ENCODE peak calls at places on chromosomes 11 and 22, in five cellular contexts. E, G, O, P and S are unnamed samples.

GRCh38 chr11:69286358-69287327 is 7.3 kb upstream of the MYEOV start:
- DNase-seq in G (no peak), E (no peak), P (no peak), O (no peak), S (no peak)

GRCh38 chr11:57480409-57481137 is 20.2 kb downstream of the RTN4RL2 start:
- DNase-seq in G (no peak), E (no peak), O (peak; percentile 25), P (no peak), S (no peak)

GRCh38 chr11:115291391-115291744 is 212.8 kb downstream of the CADM1 start:
- DNase-seq in P (no peak), O (no peak), G (no peak), E (no peak), S (no peak)

GRCh38 chr11:112100457-112100856 is 13.8 kb downstream of the SDHD start:
- DNase-seq in O (peak; percentile 80), P (no peak), E (no peak), G (no peak), S (no peak)

GRCh38 chr11:60835472-60835871 is 6.4 kb upstream of the CCDC86 start:
- DNase-seq in G (no peak), E (no peak), P (no peak), O (peak; percentile 47), S (no peak)

GRCh38 chr11:27485930-27486773 is 13.6 kb upstream of the LGR4 start:
- DNase-seq in E (peak; percentile 37), P (peak; percentile 42), O (peak; percentile 61), G (no peak), S (no peak)

GRCh38 chr11:92838655-92839334 is 130.7 kb upstream of the MTNR1B start:
- DNase-seq in G (no peak), O (peak; percentile 16), P (no peak), E (no peak), S (no peak)

GRCh38 chr11:76455331-76455730 is 10.5 kb downstream of the EMSY start:
- DNase-seq in O (peak; percentile 4), P (no peak), E (no peak), G (no peak), S (no peak)

GRCh38 chr11:129315781-129316579 is 59.7 kb upstream of the BARX2 start:
- DNase-seq in P (no peak), O (no peak), G (no peak), E (peak; percentile 32), S (no peak)

GRCh38 chr11:6862961-6863360 is at the start of gene OR10A2:
- DNase-seq in P (no peak), G (no peak), E (no peak), O (peak; percentile 10), S (no peak)

GRCh38 chr11:9103542-9104276 is 12.3 kb upstream of the SCUBE2 start:
- DNase-seq in O (no peak), P (no peak), E (no peak), G (no peak), S (no peak)

GRCh38 chr11:129434641-129435498 is 59.2 kb downstream of the BARX2 start:
- DNase-seq in P (no peak), G (no peak), O (no peak), E (no peak), S (no peak)

GRCh38 chr22:32926600-32926999 is 125.1 kb downstream of the TIMP3 start:
- DNase-seq in O (peak; percentile 34), E (peak; percentile 21), P (no peak), G (no peak), S (no peak)

GRCh38 chr11:65026810-65027209 is 429 bp upstream of the SNX15 start:
- DNase-seq in E (no peak), O (peak; percentile 68), G (no peak), P (no peak), S (no peak)
- H3K27ac ChIP-seq in E (peak overlapping the region; percentile 75), O (peak overlapping the region; percentile 43), G (peak overlapping the region; percentile 94), P (peak overlapping the region; percentile 88), S (peak overlapping the region; percentile 61)

GRCh38 chr11:74896311-74896710 is 52.6 kb downstream of the XRRA1 start:
- DNase-seq in G (no peak), P (no peak), E (no peak), O (no peak), S (no peak)
- H3K9me3 ChIP-seq in G (peaks cover 12% of the 10 kb centered on the region), P (no peaks in the 10 kb centered on the region), E (peaks cover 9% of the 10 kb centered on the region), O (peaks cover 1% of the 10 kb centered on the region), S (peaks cover 8% of the 10 kb centered on the region)

GRCh38 chr11:19079643-19080440 is 19.3 kb upstream of the MRGPRX2 start:
- DNase-seq in P (peak; percentile 25), G (no peak), E (peak; percentile 47), O (peak; percentile 68), S (peak; percentile 91)

GRCh38 chr11:19080579-19080993 is 20.1 kb upstream of the MRGPRX2 start:
- DNase-seq in E (no peak), O (peak; percentile 26), P (no peak), G (no peak), S (no peak)

GRCh38 chr11:19084661-19085315 is 24.3 kb upstream of the MRGPRX2 start:
- DNase-seq in P (no peak), E (no peak), O (no peak), G (no peak), S (no peak)

GRCh38 chr11:19087658-19088057 is 27.1 kb upstream of the MRGPRX2 start:
- DNase-seq in E (no peak), O (peak; percentile 60), G (no peak), P (no peak), S (peak; percentile 71)

GRCh38 chr11:19083166-19083565 is 22.6 kb upstream of the MRGPRX2 start:
- DNase-seq in G (no peak), P (no peak), O (no peak), E (no peak), S (no peak)
- H3K4me1 ChIP-seq in G (peaks cover 9% of the 10 kb centered on the region), P (no peaks in the 10 kb centered on the region), O (peaks cover 3% of the 10 kb centered on the region), E (peaks cover 25% of the 10 kb centered on the region), S (peaks cover 31% of the 10 kb centered on the region)

GRCh38 chr11:126640186-126640585 is 284.7 kb downstream of the ST3GAL4 start:
- DNase-seq in O (no peak), G (no peak), P (no peak), E (no peak), S (no peak)

GRCh38 chr11:126646701-126647209 is 291.3 kb downstream of the ST3GAL4 start:
- DNase-seq in P (no peak), E (no peak), G (no peak), O (peak; percentile 44), S (no peak)

GRCh38 chr11:126647735-126648134 is 292.2 kb downstream of the ST3GAL4 start:
- DNase-seq in G (no peak), E (peak; percentile 2), P (no peak), O (peak; percentile 87), S (no peak)

GRCh38 chr11:126645206-126645605 is 289.7 kb downstream of the ST3GAL4 start:
- DNase-seq in P (no peak), O (no peak), E (no peak), G (no peak), S (no peak)
- H3K27ac ChIP-seq in P (no peak overlapping the region), O (no peak overlapping the region), E (no peak overlapping the region), G (no peak overlapping the region), S (no peak overlapping the region)

GRCh38 chr11:45219411-45219810 is 66.7 kb downstream of the SYT13 start:
- DNase-seq in P (no peak), O (no peak), G (peak; percentile 48), E (no peak), S (no peak)

GRCh38 chr11:45216901-45217300 is 69.2 kb downstream of the SYT13 start:
- DNase-seq in E (no peak), O (peak; percentile 13), G (no peak), P (no peak), S (no peak)

GRCh38 chr11:45216031-45216430 is 69.6 kb downstream of the PRDM11 start:
- DNase-seq in O (no peak), G (peak; percentile 17), E (no peak), P (no peak), S (no peak)

GRCh38 chr11:45218705-45219104 is 67.4 kb downstream of the SYT13 start:
- DNase-seq in P (no peak), O (no peak), E (no peak), G (no peak), S (no peak)

DNA sequence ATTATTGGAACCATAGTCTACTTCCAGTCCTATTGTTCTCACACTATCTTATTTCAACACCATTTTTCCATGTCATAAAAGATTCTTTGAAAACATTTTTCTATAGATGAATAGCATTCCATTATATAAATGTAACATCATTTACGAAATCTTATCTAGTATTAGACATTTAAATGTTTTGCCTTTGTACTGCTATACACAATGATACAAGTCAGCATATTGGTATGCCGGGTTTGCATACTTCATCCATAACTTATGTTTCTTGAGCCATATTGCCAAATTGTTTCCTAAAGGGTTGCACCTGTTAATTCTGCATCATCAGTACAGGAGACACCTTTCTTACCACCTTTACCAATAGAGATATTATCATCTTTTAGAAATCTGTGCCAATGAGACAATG is 68.2 kb downstream of the SYT13 start:
- DNase-seq in P (no peak), O (peak; percentile 18), G (no peak), E (no peak), S (no peak)
- H3K9me3 ChIP-seq in P (no peaks in the 10 kb centered on the region), O (no peaks in the 10 kb centered on the region), G (no peaks in the 10 kb centered on the region), E (no peaks in the 10 kb centered on the region), S (no peaks in the 10 kb centered on the region)

GRCh38 chr22:37745548-37746365 is 48.9 kb downstream of the TRIOBP start:
- DNase-seq in O (peak; percentile 84), E (no peak), P (peak; percentile 92), G (peak; percentile 96), S (peak; percentile 89)

GRCh38 chr22:37746366-37747089 is 49.7 kb downstream of the TRIOBP start:
- DNase-seq in E (no peak), O (no peak), P (no peak), G (no peak), S (no peak)

GRCh38 chr22:37742374-37743092 is 45.7 kb downstream of the TRIOBP start:
- DNase-seq in O (peak; percentile 91), P (peak; percentile 79), G (peak; percentile 89), E (peak; percentile 96), S (no peak)

GRCh38 chr22:37747090-37747714 is 50.4 kb downstream of the TRIOBP start:
- DNase-seq in P (peak; percentile 54), E (no peak), O (peak; percentile 66), G (peak; percentile 84), S (no peak)

DNA sequence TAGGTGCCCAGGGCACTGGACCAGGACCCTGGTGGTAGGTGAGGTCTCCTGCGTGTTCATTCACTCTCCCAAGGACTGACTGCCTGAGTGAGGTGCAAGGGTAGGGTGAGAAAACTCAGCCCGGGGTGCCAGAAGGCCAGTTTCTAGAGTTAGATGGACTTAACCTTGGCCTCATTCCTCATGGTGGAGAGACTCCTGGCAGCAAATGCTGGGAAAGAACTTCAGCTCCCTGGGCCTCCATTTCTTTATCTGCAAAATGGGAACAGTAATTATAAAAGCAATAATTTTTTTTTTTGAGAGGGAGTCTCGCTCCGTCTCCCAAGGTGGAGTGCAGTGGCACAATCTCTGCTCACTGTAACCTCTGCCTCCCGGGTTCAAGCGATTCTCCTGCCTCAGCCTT is 47.7 kb downstream of the TRIOBP start:
- DNase-seq in O (no peak), P (no peak), E (no peak), G (no peak), S (no peak)
- H3K4me1 ChIP-seq in O (peaks cover 42% of the 10 kb centered on the region), P (peaks cover 18% of the 10 kb centered on the region), E (peaks cover 85% of the 10 kb centered on the region), G (peaks cover 81% of the 10 kb centered on the region), S (peaks cover 38% of the 10 kb centered on the region)

GRCh38 chr22:45997775-45998637 is 21.0 kb upstream of the WNT7B start:
- DNase-seq in O (no peak), P (no peak), E (no peak), G (peak; percentile 66), S (peak; percentile 42)
- H3K27ac ChIP-seq in O (peak overlapping the region; percentile 97), P (peak overlapping the region; percentile 75), E (no peak overlapping the region), G (peak overlapping the region; percentile 85), S (peak overlapping the region; percentile 84)